ENCODE peak calls at places on chromosome 10, in four cellular contexts. U is SK-N-SH, E is HepG2, D is K562. B is an unnamed sample.

GRCh38 chr10:7408494-7409044 is 2.3 kb downstream of the SFMBT2 start:
- DNase-seq in U (peak), E (no peak), D (peak), B (no peak)

GRCh38 chr10:62029401-62029800 is 127.9 kb downstream of the ARID5B start:
- DNase-seq in U (no peak), E (no peak), D (no peak), B (no peak)

GRCh38 chr10:74011762-74012161 is 13.8 kb downstream of the VCL start:
- DNase-seq in U (no peak), E (no peak), D (no peak), B (no peak)

GRCh38 chr10:115417585-115418265 is 324.6 kb downstream of the ATRNL1 start:
- DNase-seq in U (peak), E (peak), D (no peak), B (peak)

GRCh38 chr10:6583447-6583846 is 3.4 kb upstream of the PRKCQ start:
- DNase-seq in U (no peak), E (no peak), D (no peak), B (no peak)

GRCh38 chr10:42768581-42769152 is 13.9 kb upstream of the BMS1 start:
- DNase-seq in U (no peak), E (no peak), D (peak), B (no peak)

GRCh38 chr10:112461029-112461887 is 14.2 kb downstream of the VTI1A start:
- DNase-seq in U (no peak), E (no peak), D (no peak), B (peak)

GRCh38 chr10:102917314-102917961 is 656 bp upstream of the CNNM2 start:
- DNase-seq in U (peak), E (peak), D (peak), B (peak)

GRCh38 chr10:97407211-97407951 is 6.2 kb upstream of the RRP12 start:
- DNase-seq in U (peak), E (peak), D (peak), B (peak)

GRCh38 chr10:107548301-107548700 is 383.8 kb upstream of the SORCS1 start:
- DNase-seq in U (no peak), E (no peak), D (no peak), B (no peak)

GRCh38 chr10:129467346-129468119 is 492 bp downstream of the MGMT start:
- DNase-seq in U (no peak), E (peak), D (no peak), B (no peak)

DNA sequence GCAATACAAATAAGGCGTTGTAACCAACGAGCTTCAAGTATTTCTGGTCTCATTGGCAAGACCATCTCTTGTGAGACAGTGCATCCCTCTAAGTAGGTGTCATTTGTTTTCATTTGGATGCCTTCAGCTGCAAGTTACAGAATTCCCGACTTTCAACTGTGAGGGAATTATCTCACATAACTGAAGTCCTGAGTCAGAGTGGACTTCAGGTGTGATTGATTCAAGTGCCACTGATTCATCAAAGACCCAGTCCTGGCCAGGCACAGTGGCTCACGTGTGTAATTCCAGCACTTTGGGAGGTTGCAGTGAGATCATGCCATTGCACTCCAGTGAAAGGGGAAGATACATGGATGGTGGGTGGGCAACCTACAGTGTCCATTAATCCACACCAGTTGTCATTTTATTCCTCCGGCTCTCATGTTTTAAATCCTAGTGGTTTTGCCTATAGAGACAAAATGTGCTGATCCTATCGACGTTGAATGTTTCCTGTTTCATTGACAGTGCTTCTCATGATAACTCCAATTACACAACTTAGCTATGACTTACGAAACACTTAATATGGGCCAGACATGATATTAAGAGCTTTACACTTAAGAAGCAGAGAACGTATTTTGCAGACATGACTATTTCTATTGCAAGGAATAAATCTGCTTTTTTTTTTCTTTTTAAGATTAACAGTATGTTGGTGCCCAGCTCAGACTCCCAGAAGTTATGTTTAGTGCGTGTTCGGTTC is 268.0 kb downstream of the FRMD4A start:
- DNase-seq in U (no peak), E (no peak), D (no peak), B (no peak)
- TF ChIP-seq ELF1 in U (no peak), E (no peak), D (no peak), B (no peak)

GRCh38 chr10:44990302-44990655 is 10.4 kb upstream of the ZNF22 start:
- DNase-seq in U (no peak), E (peak), D (peak), B (no peak)
- TF ChIP-seq REST in U (no peak), E (no peak), D (no peak), B (no peak)

GRCh38 chr10:24700911-24701310 is 22.8 kb downstream of the ARHGAP21 start:
- DNase-seq in U (no peak), E (no peak), D (no peak), B (no peak)

GRCh38 chr10:24701447-24701846 is 22.2 kb downstream of the ARHGAP21 start:
- DNase-seq in U (no peak), E (no peak), D (no peak), B (no peak)

GRCh38 chr10:24707445-24707844 is 16.2 kb downstream of the ARHGAP21 start:
- DNase-seq in U (no peak), E (no peak), D (no peak), B (no peak)

GRCh38 chr10:24706479-24707118 is 17.1 kb downstream of the ARHGAP21 start:
- DNase-seq in U (peak), E (peak), D (no peak), B (no peak)

GRCh38 chr10:24703700-24704099 is 20.0 kb downstream of the ARHGAP21 start:
- DNase-seq in U (no peak), E (no peak), D (no peak), B (no peak)
- TF ChIP-seq ELF1 in U (no peak), E (no peak), D (no peak), B (no peak)

GRCh38 chr10:91120348-91120747 is 100.1 kb upstream of the PCGF5 start:
- DNase-seq in U (no peak), E (no peak), D (no peak), B (no peak)
- TF ChIP-seq REST in U (no peak), E (no peak), D (no peak), B (no peak)

DNA sequence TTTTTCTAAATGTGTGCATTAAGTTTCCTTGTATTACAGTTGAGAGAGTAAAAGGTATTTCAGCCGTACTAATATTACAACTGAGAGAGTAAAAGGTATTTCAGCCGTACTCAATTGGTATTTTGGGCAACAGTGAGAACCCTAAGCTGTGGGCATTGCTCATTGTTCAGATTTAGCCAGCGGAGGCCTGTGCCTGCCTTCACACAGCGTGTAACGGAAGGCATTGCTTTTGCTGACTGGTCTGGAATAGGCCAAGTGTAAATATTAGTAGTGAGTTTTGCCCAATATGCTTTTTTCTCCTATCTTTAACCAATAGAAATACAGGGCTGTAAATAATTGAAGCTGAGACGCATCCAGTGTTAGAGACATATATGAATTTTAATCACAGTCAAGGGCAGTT is 130.5 kb downstream of the CELF2 start:
- DNase-seq in U (no peak), E (no peak), D (no peak), B (no peak)
- TF ChIP-seq ELF1 in U (no peak), E (no peak), D (no peak), B (no peak)

GRCh38 chr10:3776796-3777571 is 8.0 kb downstream of the KLF6 start:
- DNase-seq in U (no peak), E (peak), D (no peak), B (peak)

GRCh38 chr10:3774018-3774813 is 10.8 kb downstream of the KLF6 start:
- DNase-seq in U (no peak), E (no peak), D (no peak), B (no peak)

GRCh38 chr10:3775671-3776551 is 9.1 kb downstream of the KLF6 start:
- DNase-seq in U (no peak), E (no peak), D (no peak), B (peak)

GRCh38 chr10:3773465-3774017 is 11.5 kb downstream of the KLF6 start:
- DNase-seq in U (no peak), E (no peak), D (no peak), B (no peak)

DNA sequence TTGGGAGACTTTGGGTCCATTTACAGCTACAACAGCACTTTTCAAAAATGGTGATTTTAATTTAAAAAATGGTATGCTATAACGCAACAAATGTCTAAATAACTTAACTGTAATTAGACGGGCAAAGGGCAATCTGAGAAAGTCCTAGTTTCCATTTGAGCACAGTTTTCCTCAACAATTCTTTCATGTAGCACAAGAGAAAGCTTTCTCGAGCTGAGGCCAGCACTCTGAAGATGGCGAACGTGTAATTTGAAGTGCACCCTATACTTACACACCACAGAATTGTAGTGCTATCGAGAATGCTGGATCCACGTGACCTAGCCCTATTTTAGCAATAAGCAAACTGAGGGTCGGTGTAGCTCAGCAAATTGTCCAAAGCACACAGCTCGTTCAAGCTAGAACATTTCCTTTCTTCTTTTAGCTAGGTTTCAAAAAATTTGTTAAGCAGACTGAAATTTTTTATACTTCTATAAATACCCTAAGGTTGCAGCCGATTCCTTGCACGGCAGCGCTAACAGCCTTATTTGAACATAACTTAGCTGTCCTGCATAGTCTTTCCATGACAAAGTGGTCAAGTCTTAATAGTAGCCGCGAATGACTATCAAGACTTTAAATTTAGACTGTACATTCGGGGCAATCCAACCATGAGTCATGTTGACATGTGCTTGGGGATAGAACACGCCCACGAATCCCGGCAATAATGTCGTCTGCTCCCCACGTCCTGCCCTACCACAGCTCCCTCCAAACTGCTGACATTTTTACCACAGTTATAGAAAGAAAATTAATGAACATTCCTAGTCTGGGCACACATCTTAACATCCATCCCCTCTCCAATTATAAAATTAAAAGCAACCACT is 10.0 kb downstream of the KLF6 start:
- DNase-seq in U (no peak), E (no peak), D (peak), B (peak)
- TF ChIP-seq REST in U (no peak), E (no peak), D (no peak), B (no peak)

B was measured in HCT116.